ENCODE peak calls at places on chromosomes 11 and 22, in nine cellular contexts. One of them, this sample, is unnamed.

GRCh38 chr11:122852071-122852831 is 14.0 kb downstream of the CRTAM start:
- DNase-seq in uterus: no peak
- DNase-seq in IMR-90: peak
- DNase-seq in heart left ventricle: no peak
- DNase-seq in adrenal gland: no peak
- DNase-seq in stomach: no peak
- DNase-seq in A549: no peak
- DNase-seq in transverse colon: no peak
- DNase-seq in sigmoid colon: no peak
- DNase-seq in this sample: no peak

GRCh38 chr11:16276251-16276650 is 80.1 kb downstream of the SOX6 start:
- DNase-seq in heart left ventricle: no peak
- DNase-seq in stomach: no peak
- DNase-seq in transverse colon: no peak
- DNase-seq in adrenal gland: no peak
- DNase-seq in uterus: no peak
- DNase-seq in sigmoid colon: no peak
- DNase-seq in IMR-90: no peak
- DNase-seq in A549: no peak
- DNase-seq in this sample: no peak

GRCh38 chr11:35253237-35253636 is 114.3 kb downstream of the CD44 start:
- DNase-seq in adrenal gland: no peak
- DNase-seq in transverse colon: no peak
- DNase-seq in A549: no peak
- DNase-seq in heart left ventricle: no peak
- DNase-seq in IMR-90: peak
- DNase-seq in sigmoid colon: no peak
- DNase-seq in uterus: no peak
- DNase-seq in stomach: no peak
- DNase-seq in this sample: no peak

GRCh38 chr22:35349704-35350538 is 31.0 kb upstream of the HMOX1 start:
- DNase-seq in adrenal gland: peak
- DNase-seq in stomach: no peak
- DNase-seq in uterus: peak
- DNase-seq in sigmoid colon: no peak
- DNase-seq in heart left ventricle: no peak
- DNase-seq in IMR-90: peak
- DNase-seq in A549: no peak
- DNase-seq in transverse colon: no peak
- DNase-seq in this sample: peak

GRCh38 chr11:109864834-109865557 is 228.2 kb upstream of the ZC3H12C start:
- DNase-seq in sigmoid colon: no peak
- DNase-seq in uterus: no peak
- DNase-seq in IMR-90: peak
- DNase-seq in adrenal gland: no peak
- DNase-seq in heart left ventricle: no peak
- DNase-seq in stomach: no peak
- DNase-seq in transverse colon: no peak
- DNase-seq in A549: no peak
- DNase-seq in this sample: no peak

GRCh38 chr11:59574467-59574866 is 41.1 kb downstream of the OSBP start:
- DNase-seq in A549: no peak
- DNase-seq in uterus: no peak
- DNase-seq in IMR-90: peak
- DNase-seq in stomach: no peak
- DNase-seq in heart left ventricle: no peak
- DNase-seq in transverse colon: no peak
- DNase-seq in sigmoid colon: no peak
- DNase-seq in adrenal gland: no peak
- DNase-seq in this sample: no peak

GRCh38 chr22:46010177-46010867 is 33.4 kb upstream of the WNT7B start:
- DNase-seq in stomach: no peak
- DNase-seq in sigmoid colon: peak
- DNase-seq in adrenal gland: peak
- DNase-seq in IMR-90: peak
- DNase-seq in transverse colon: no peak
- DNase-seq in heart left ventricle: peak
- DNase-seq in A549: no peak
- DNase-seq in uterus: peak
- DNase-seq in this sample: no peak

GRCh38 chr22:46998346-46998745 is 235.9 kb downstream of the TBC1D22A start:
- DNase-seq in sigmoid colon: peak
- DNase-seq in transverse colon: no peak
- DNase-seq in adrenal gland: no peak
- DNase-seq in uterus: no peak
- DNase-seq in IMR-90: no peak
- DNase-seq in heart left ventricle: no peak
- DNase-seq in A549: no peak
- DNase-seq in stomach: no peak
- DNase-seq in this sample: no peak

GRCh38 chr11:94325681-94326080 is 21.3 kb downstream of the IZUMO1R start:
- DNase-seq in A549: peak
- DNase-seq in adrenal gland: no peak
- DNase-seq in IMR-90: peak
- DNase-seq in heart left ventricle: no peak
- DNase-seq in uterus: no peak
- DNase-seq in transverse colon: peak
- DNase-seq in stomach: peak
- DNase-seq in sigmoid colon: no peak
- DNase-seq in this sample: peak

GRCh38 chr11:38814670-38815069 is 2216.6 kb upstream of the RAG2 start:
- DNase-seq in IMR-90: peak
- DNase-seq in A549: no peak
- DNase-seq in stomach: no peak
- DNase-seq in heart left ventricle: no peak
- DNase-seq in adrenal gland: no peak
- DNase-seq in transverse colon: no peak
- DNase-seq in uterus: no peak
- DNase-seq in sigmoid colon: no peak
- DNase-seq in this sample: no peak

GRCh38 chr11:62928011-62928410 is 6.8 kb upstream of the CHRM1 start:
- DNase-seq in sigmoid colon: no peak
- DNase-seq in heart left ventricle: no peak
- DNase-seq in adrenal gland: no peak
- DNase-seq in stomach: no peak
- DNase-seq in transverse colon: no peak
- DNase-seq in uterus: no peak
- DNase-seq in IMR-90: no peak
- DNase-seq in A549: no peak
- DNase-seq in this sample: no peak

GRCh38 chr11:101960231-101960630 is 43.9 kb upstream of the ANGPTL5 start:
- DNase-seq in uterus: no peak
- DNase-seq in IMR-90: no peak
- DNase-seq in transverse colon: no peak
- DNase-seq in stomach: no peak
- DNase-seq in sigmoid colon: no peak
- DNase-seq in A549: no peak
- DNase-seq in heart left ventricle: no peak
- DNase-seq in adrenal gland: no peak
- DNase-seq in this sample: no peak

GRCh38 chr11:27020736-27021135 is 19.9 kb upstream of the BBOX1 start:
- DNase-seq in heart left ventricle: no peak
- DNase-seq in sigmoid colon: no peak
- DNase-seq in uterus: no peak
- DNase-seq in A549: no peak
- DNase-seq in adrenal gland: no peak
- DNase-seq in stomach: peak
- DNase-seq in IMR-90: no peak
- DNase-seq in transverse colon: no peak
- DNase-seq in this sample: no peak

GRCh38 chr11:26696330-26696729 is 25.5 kb downstream of the SLC5A12 start:
- DNase-seq in heart left ventricle: no peak
- DNase-seq in sigmoid colon: no peak
- DNase-seq in A549: no peak
- DNase-seq in transverse colon: no peak
- DNase-seq in uterus: no peak
- DNase-seq in adrenal gland: no peak
- DNase-seq in stomach: no peak
- DNase-seq in IMR-90: no peak
- DNase-seq in this sample: no peak

GRCh38 chr11:125174057-125174456 is 9.5 kb downstream of the PKNOX2 start:
- DNase-seq in IMR-90: no peak
- DNase-seq in adrenal gland: no peak
- DNase-seq in heart left ventricle: no peak
- DNase-seq in sigmoid colon: no peak
- DNase-seq in transverse colon: no peak
- DNase-seq in uterus: no peak
- DNase-seq in A549: no peak
- DNase-seq in stomach: no peak
- DNase-seq in this sample: no peak

GRCh38 chr11:2837651-2838050 is 47.9 kb downstream of the CDKN1C start:
- DNase-seq in stomach: no peak
- DNase-seq in heart left ventricle: no peak
- DNase-seq in IMR-90: no peak
- DNase-seq in transverse colon: no peak
- DNase-seq in sigmoid colon: no peak
- DNase-seq in A549: no peak
- DNase-seq in adrenal gland: no peak
- DNase-seq in uterus: no peak
- DNase-seq in this sample: no peak

GRCh38 chr22:47292546-47293320 is 530.3 kb downstream of the TBC1D22A start:
- DNase-seq in A549: no peak
- DNase-seq in transverse colon: no peak
- DNase-seq in uterus: peak
- DNase-seq in sigmoid colon: no peak
- DNase-seq in IMR-90: no peak
- DNase-seq in stomach: peak
- DNase-seq in adrenal gland: no peak
- DNase-seq in heart left ventricle: no peak
- DNase-seq in this sample: peak

GRCh38 chr11:14617241-14618027 is 26.2 kb upstream of the PDE3B start:
- DNase-seq in IMR-90: no peak
- DNase-seq in transverse colon: peak
- DNase-seq in uterus: no peak
- DNase-seq in heart left ventricle: no peak
- DNase-seq in sigmoid colon: no peak
- DNase-seq in stomach: no peak
- DNase-seq in adrenal gland: no peak
- DNase-seq in A549: no peak
- DNase-seq in this sample: no peak

GRCh38 chr11:10233581-10233980 is 60.4 kb downstream of the SBF2 start:
- DNase-seq in IMR-90: peak
- DNase-seq in uterus: no peak
- DNase-seq in A549: no peak
- DNase-seq in heart left ventricle: no peak
- DNase-seq in adrenal gland: peak
- DNase-seq in stomach: no peak
- DNase-seq in transverse colon: no peak
- DNase-seq in sigmoid colon: no peak
- DNase-seq in this sample: no peak

GRCh38 chr11:133964946-133965632 is 8.3 kb upstream of the IGSF9B start:
- DNase-seq in A549: no peak
- DNase-seq in stomach: no peak
- DNase-seq in IMR-90: no peak
- DNase-seq in transverse colon: no peak
- DNase-seq in uterus: peak
- DNase-seq in sigmoid colon: peak
- DNase-seq in heart left ventricle: no peak
- DNase-seq in adrenal gland: no peak
- DNase-seq in this sample: no peak

GRCh38 chr11:72069787-72070251 is 10.5 kb downstream of the NUMA1 start:
- DNase-seq in IMR-90: peak
- DNase-seq in A549: peak
- DNase-seq in uterus: peak
- DNase-seq in sigmoid colon: peak
- DNase-seq in adrenal gland: peak
- DNase-seq in heart left ventricle: peak
- DNase-seq in transverse colon: peak
- DNase-seq in stomach: peak
- DNase-seq in this sample: peak
- TF ChIP-seq POLR2A in IMR-90: no peak
- TF ChIP-seq POLR2A in A549: peak
- TF ChIP-seq POLR2A in uterus: peak
- TF ChIP-seq POLR2A in sigmoid colon: no peak
- TF ChIP-seq POLR2A in adrenal gland: peak
- TF ChIP-seq POLR2A in heart left ventricle: no peak
- TF ChIP-seq POLR2A in transverse colon: no peak
- TF ChIP-seq POLR2A in stomach: no peak
- TF ChIP-seq POLR2A in this sample: peak

GRCh38 chr11:72682238-72682872 is 8.1 kb upstream of the PDE2A start:
- DNase-seq in A549: no peak
- DNase-seq in uterus: no peak
- DNase-seq in stomach: no peak
- DNase-seq in heart left ventricle: no peak
- DNase-seq in IMR-90: no peak
- DNase-seq in transverse colon: no peak
- DNase-seq in adrenal gland: no peak
- DNase-seq in sigmoid colon: no peak
- DNase-seq in this sample: no peak
- TF ChIP-seq POLR2A in A549: no peak
- TF ChIP-seq POLR2A in uterus: no peak
- TF ChIP-seq POLR2A in stomach: no peak
- TF ChIP-seq POLR2A in heart left ventricle: no peak
- TF ChIP-seq POLR2A in IMR-90: no peak
- TF ChIP-seq POLR2A in transverse colon: no peak
- TF ChIP-seq POLR2A in adrenal gland: no peak
- TF ChIP-seq POLR2A in sigmoid colon: no peak
- TF ChIP-seq POLR2A in this sample: no peak

GRCh38 chr11:70090989-70091388 is 12.9 kb downstream of the ANO1 start:
- DNase-seq in IMR-90: peak
- DNase-seq in A549: no peak
- DNase-seq in stomach: no peak
- DNase-seq in sigmoid colon: peak
- DNase-seq in adrenal gland: no peak
- DNase-seq in uterus: no peak
- DNase-seq in transverse colon: no peak
- DNase-seq in heart left ventricle: peak
- DNase-seq in this sample: no peak
- TF ChIP-seq POLR2A in IMR-90: no peak
- TF ChIP-seq POLR2A in A549: no peak
- TF ChIP-seq POLR2A in stomach: no peak
- TF ChIP-seq POLR2A in sigmoid colon: no peak
- TF ChIP-seq POLR2A in adrenal gland: no peak
- TF ChIP-seq POLR2A in uterus: no peak
- TF ChIP-seq POLR2A in transverse colon: no peak
- TF ChIP-seq POLR2A in heart left ventricle: no peak
- TF ChIP-seq POLR2A in this sample: no peak

DNA sequence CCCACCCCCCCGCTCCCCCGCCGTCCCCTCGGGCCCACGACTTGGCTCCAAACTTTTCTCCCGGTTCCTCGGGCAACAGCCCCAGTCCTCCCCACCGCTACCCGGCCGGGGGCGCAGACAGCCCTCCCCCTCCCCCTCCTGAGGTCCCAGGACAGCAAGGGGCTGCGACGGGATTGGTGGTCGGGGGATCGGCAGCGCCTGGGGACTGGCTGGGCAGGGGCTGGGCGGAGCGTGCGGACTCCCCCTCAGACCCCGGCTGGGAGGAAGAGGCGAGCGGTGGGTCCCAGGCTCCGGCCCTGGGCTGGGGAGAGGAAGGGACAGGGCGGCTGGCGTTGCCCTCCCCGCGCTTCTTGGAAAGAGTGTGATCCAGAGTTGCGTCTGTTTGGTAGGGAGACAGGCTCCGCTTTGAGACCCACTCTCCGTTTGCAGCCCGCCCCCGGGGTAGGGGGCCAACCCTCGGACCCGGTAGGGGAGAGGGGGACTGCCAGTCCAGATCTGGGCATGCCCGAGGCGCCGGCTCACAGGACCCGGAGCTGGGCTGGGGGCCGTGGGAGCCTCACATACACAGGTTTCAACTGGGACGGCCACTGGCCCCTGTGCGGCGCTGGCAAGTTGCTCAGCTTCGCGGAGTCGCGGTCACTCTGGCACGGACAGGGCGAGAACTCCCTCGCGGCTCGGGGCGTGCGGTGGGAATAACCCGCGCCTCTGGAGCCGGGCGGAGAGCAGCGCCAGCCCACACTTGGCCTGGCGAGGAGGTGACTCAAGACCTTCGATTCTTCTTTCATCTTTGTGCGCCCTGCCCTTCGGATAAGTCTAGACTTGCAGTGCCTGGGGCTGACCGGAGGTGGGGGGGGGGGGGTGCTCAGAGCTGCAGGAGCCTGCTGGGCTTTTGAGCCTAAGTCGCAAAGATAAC is 1.0 kb downstream of the TSKU start:
- DNase-seq in transverse colon: peak
- DNase-seq in A549: no peak
- DNase-seq in uterus: peak
- DNase-seq in IMR-90: peak
- DNase-seq in sigmoid colon: peak
- DNase-seq in stomach: peak
- DNase-seq in heart left ventricle: peak
- DNase-seq in adrenal gland: peak
- DNase-seq in this sample: peak
- TF ChIP-seq POLR2A in transverse colon: peak
- TF ChIP-seq POLR2A in A549: peak
- TF ChIP-seq POLR2A in uterus: peak
- TF ChIP-seq POLR2A in IMR-90: peak
- TF ChIP-seq POLR2A in sigmoid colon: no peak
- TF ChIP-seq POLR2A in stomach: no peak
- TF ChIP-seq POLR2A in heart left ventricle: no peak
- TF ChIP-seq POLR2A in adrenal gland: peak
- TF ChIP-seq POLR2A in this sample: no peak

This sample was measured in body of pancreas.